ENCODE peak calls at places on chromosomes 11 and 22, in nine cellular contexts. N is AG08396; L is T-helper 2 cell; G is cardiac fibroblast; W is heart right ventricle; T is OCI-M1; B is stimulated activated CD4-positive, alpha-beta T cell treated with anti-CD3 and anti-CD28 coated beads, Interleukin-1b, Interleukin-23, amount 100 ng/mL, for 24 hours; J is ecto neural progenitor cell; S is hippocampal formation. E is an unnamed sample.

GRCh38 chr11:94315664-94316063 is 11.3 kb downstream of the IZUMO1R start:
- DNase-seq in N (no peak), L (no peak), G (peak), W (no peak), T (no peak), B (no peak), J (no peak), S (no peak), E (no peak)

GRCh38 chr11:2549491-2549875 is 104.7 kb downstream of the KCNQ1 start:
- DNase-seq in N (no peak), L (no peak), G (no peak), W (no peak), T (no peak), B (no peak), J (no peak), S (no peak), E (no peak)

GRCh38 chr22:17243524-17243923 is 24.3 kb upstream of the ADA2 start:
- DNase-seq in N (no peak), L (no peak), G (peak), W (no peak), T (peak), B (no peak), J (no peak), S (no peak), E (no peak)

GRCh38 chr11:45275823-45276222 is 10.3 kb downstream of the SYT13 start:
- DNase-seq in N (no peak), L (no peak), G (peak), W (no peak), T (no peak), B (no peak), J (no peak), S (no peak), E (no peak)

GRCh38 chr11:132559371-132560036 is 972.8 kb downstream of the OPCML start:
- DNase-seq in N (no peak), L (no peak), G (peak), W (no peak), T (peak), B (no peak), J (no peak), S (no peak), E (no peak)

GRCh38 chr11:125402436-125402835 is 93.6 kb downstream of the FEZ1 start:
- DNase-seq in N (peak), L (no peak), G (peak), W (no peak), T (no peak), B (no peak), J (no peak), S (no peak), E (no peak)

GRCh38 chr22:36224245-36224644 is 15.1 kb downstream of the APOL2 start:
- DNase-seq in N (no peak), L (no peak), G (no peak), W (no peak), T (no peak), B (no peak), J (no peak), S (no peak), E (no peak)

GRCh38 chr11:1481483-1481825 is 5.1 kb downstream of the MOB2 start:
- DNase-seq in N (no peak), L (no peak), G (no peak), W (no peak), T (no peak), B (no peak), J (no peak), S (no peak), E (no peak)

GRCh38 chr11:128610765-128611617 is 23.6 kb upstream of the ETS1 start:
- DNase-seq in N (no peak), L (peak), G (no peak), W (no peak), T (no peak), B (no peak), J (no peak), S (no peak), E (peak)

GRCh38 chr11:61967924-61968757 is 707 bp upstream of the FTH1 start:
- DNase-seq in N (no peak), L (peak), G (peak), W (peak), T (peak), B (no peak), J (peak), S (no peak), E (peak)

GRCh38 chr22:19576460-19577421 is 52.5 kb upstream of the CLDN5 start:
- DNase-seq in N (peak), L (no peak), G (peak), W (peak), T (peak), B (peak), J (peak), S (no peak), E (peak)

GRCh38 chr11:14861680-14862079 is 30.4 kb downstream of the CYP2R1 start:
- DNase-seq in N (no peak), L (no peak), G (no peak), W (no peak), T (peak), B (no peak), J (no peak), S (no peak), E (no peak)

GRCh38 chr22:46996595-46997310 is 234.3 kb downstream of the TBC1D22A start:
- DNase-seq in N (no peak), L (no peak), G (peak), W (no peak), T (no peak), B (no peak), J (no peak), S (no peak), E (no peak)

GRCh38 chr11:117902001-117902855 is 25.8 kb upstream of the FXYD6 start:
- DNase-seq in N (no peak), L (no peak), G (no peak), W (no peak), T (no peak), B (no peak), J (no peak), S (no peak), E (no peak)

GRCh38 chr22:40334899-40335298 is 11.4 kb upstream of the ADSL start:
- DNase-seq in N (no peak), L (peak), G (no peak), W (no peak), T (peak), B (no peak), J (no peak), S (no peak), E (no peak)

GRCh38 chr11:60764879-60765278 is 8.2 kb downstream of the MS4A15 start:
- DNase-seq in N (no peak), L (no peak), G (no peak), W (no peak), T (peak), B (no peak), J (no peak), S (no peak), E (no peak)

GRCh38 chr11:90930252-90930651 is 707.4 kb upstream of the CHORDC1 start:
- DNase-seq in N (no peak), L (no peak), G (no peak), W (no peak), T (no peak), B (no peak), J (no peak), S (no peak), E (no peak)

GRCh38 chr11:129992161-129992944 is 10.3 kb downstream of the PRDM10 start:
- DNase-seq in N (no peak), L (no peak), G (peak), W (no peak), T (peak), B (no peak), J (no peak), S (no peak), E (peak)

GRCh38 chr11:83220279-83220678 is 26.8 kb downstream of the ANKRD42 start:
- DNase-seq in N (no peak), L (no peak), G (no peak), W (no peak), T (no peak), B (no peak), J (no peak), S (no peak), E (no peak)

GRCh38 chr11:77517226-77517625 is 43.3 kb upstream of the PAK1 start:
- DNase-seq in N (no peak), L (no peak), G (no peak), W (no peak), T (no peak), B (no peak), J (no peak), S (no peak), E (no peak)

GRCh38 chr22:41976961-41977566 is 7.8 kb downstream of the SEPTIN3 start:
- DNase-seq in N (no peak), L (no peak), G (no peak), W (no peak), T (no peak), B (no peak), J (peak), S (no peak), E (no peak)

GRCh38 chr11:14300661-14301304 is 58.2 kb downstream of the RRAS2 start:
- DNase-seq in N (peak), L (peak), G (peak), W (no peak), T (peak), B (peak), J (peak), S (peak), E (peak)

GRCh38 chr22:43126506-43127165 is 16.1 kb downstream of the BIK start:
- DNase-seq in N (peak), L (no peak), G (peak), W (no peak), T (no peak), B (no peak), J (no peak), S (no peak), E (no peak)

GRCh38 chr11:69434341-69434960 is 47.0 kb upstream of the LINC01488 start:
- DNase-seq in N (no peak), L (no peak), G (no peak), W (no peak), T (no peak), B (no peak), J (no peak), S (no peak), E (no peak)

GRCh38 chr11:126720539-126721235 is 279.9 kb downstream of the KIRREL3 start:
- DNase-seq in N (peak), L (no peak), G (no peak), W (no peak), T (no peak), B (no peak), J (no peak), S (no peak), E (no peak)

GRCh38 chr11:36243641-36244040 is 45.6 kb downstream of the COMMD9 start:
- DNase-seq in N (no peak), L (no peak), G (no peak), W (no peak), T (no peak), B (no peak), J (no peak), S (no peak), E (no peak)

GRCh38 chr11:48028909-48029685 is 48.7 kb downstream of the PTPRJ start:
- DNase-seq in N (no peak), L (no peak), G (peak), W (no peak), T (peak), B (no peak), J (no peak), S (no peak), E (no peak)

GRCh38 chr11:63855975-63856374 is 17.1 kb downstream of the MARK2 start:
- DNase-seq in N (no peak), L (peak), G (no peak), W (no peak), T (no peak), B (no peak), J (no peak), S (no peak), E (no peak)

GRCh38 chr11:10381730-10382129 is 73.3 kb upstream of the AMPD3 start:
- DNase-seq in N (no peak), L (no peak), G (peak), W (no peak), T (no peak), B (no peak), J (no peak), S (no peak), E (no peak)

E was measured in activated effector memory CD4-positive, alpha-beta T cell treated with Interleukin-2 at 50 U/mL for 16 hours.